ENCODE peak calls at places on chromosome 16, in five cellular contexts. U is right atrium auricular region, B is fibroblast of villous mesenchyme, R is left lung, V is cardiac muscle cell. C is an unnamed sample.

GRCh38 chr16:48321307-48322036 is 63.7 kb downstream of the SIAH1 start:
- DNase-seq in U (no peak), B (peak), R (no peak), V (peak), C (peak)

GRCh38 chr16:54647216-54647615 is 283.4 kb upstream of the IRX5 start:
- DNase-seq in U (no peak), B (no peak), R (no peak), V (no peak), C (no peak)

GRCh38 chr16:28984619-28985135 is at the start of gene LAT:
- DNase-seq in U (no peak), B (no peak), R (peak), V (no peak), C (no peak)

GRCh38 chr16:85750021-85750826 is 672 bp downstream of the C16orf74 start:
- DNase-seq in U (no peak), B (peak), R (peak), V (peak), C (peak)

GRCh38 chr16:9053006-9053601 is 38.3 kb upstream of the HAPSTR1 start:
- DNase-seq in U (peak), B (peak), R (no peak), V (peak), C (peak)

GRCh38 chr16:77551352-77551751 is 116.5 kb upstream of the ADAMTS18 start:
- DNase-seq in U (no peak), B (no peak), R (no peak), V (peak), C (peak)

GRCh38 chr16:77307764-77308561 is 108.8 kb downstream of the SYCE1L start:
- DNase-seq in U (no peak), B (peak), R (no peak), V (peak), C (peak)

GRCh38 chr16:6165330-6165984 is 1067.9 kb upstream of the EEF2KMT start:
- DNase-seq in U (no peak), B (no peak), R (no peak), V (no peak), C (no peak)

GRCh38 chr16:11624645-11625607 is 38.2 kb upstream of the LITAF start:
- DNase-seq in U (no peak), B (no peak), R (no peak), V (no peak), C (peak)

GRCh38 chr16:25006504-25007055 is 8.6 kb downstream of the ARHGAP17 start:
- DNase-seq in U (no peak), B (peak), R (no peak), V (peak), C (peak)

GRCh38 chr16:11561440-11561797 is 25.3 kb downstream of the LITAF start:
- DNase-seq in U (no peak), B (peak), R (no peak), V (no peak), C (no peak)

GRCh38 chr16:9061358-9061813 is 30.1 kb upstream of the HAPSTR1 start:
- DNase-seq in U (peak), B (peak), R (no peak), V (no peak), C (no peak)

DNA sequence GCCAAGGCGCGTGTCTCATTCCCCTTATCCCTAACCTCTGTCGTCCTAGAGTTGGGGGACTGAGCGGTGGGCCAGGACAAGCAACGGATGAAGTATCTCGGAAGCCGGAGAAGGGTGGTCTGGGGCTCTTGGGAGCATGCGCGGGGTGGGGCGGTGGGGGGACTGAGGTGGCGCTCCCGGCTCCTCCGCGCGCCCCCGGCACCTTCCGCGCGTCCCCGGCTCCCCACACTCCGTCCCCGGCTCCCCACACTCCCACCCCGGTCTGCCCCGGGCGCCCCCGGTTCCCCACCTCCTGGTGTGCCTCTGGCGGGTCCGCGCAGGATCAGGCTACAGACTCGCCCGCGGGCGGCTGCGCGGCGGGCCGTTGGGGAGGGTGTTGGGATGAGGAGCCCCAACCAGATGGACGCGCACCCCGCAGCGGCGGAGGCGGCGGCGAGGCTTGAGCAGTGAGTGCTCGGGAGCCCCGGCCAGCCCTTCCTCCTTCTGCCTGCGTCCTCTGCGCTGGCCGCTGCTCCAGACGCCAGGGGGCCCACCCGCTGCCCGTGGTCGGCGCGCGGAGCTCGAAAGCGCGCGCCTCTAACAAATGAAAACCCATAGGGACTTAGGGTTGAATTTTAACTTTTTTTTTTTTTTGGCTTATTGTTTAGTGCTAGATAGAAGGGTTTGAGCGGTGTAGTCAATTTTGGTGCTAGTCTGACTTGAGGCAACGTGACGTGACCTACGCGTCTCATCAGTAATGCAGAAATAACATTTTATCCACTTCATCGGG is 5.6 kb upstream of the CRYM start:
- DNase-seq in U (no peak), B (peak), R (peak), V (peak), C (no peak)
- TF ChIP-seq CTCF in U (peak), B (peak), R (no peak), V (peak), C (peak)

DNA sequence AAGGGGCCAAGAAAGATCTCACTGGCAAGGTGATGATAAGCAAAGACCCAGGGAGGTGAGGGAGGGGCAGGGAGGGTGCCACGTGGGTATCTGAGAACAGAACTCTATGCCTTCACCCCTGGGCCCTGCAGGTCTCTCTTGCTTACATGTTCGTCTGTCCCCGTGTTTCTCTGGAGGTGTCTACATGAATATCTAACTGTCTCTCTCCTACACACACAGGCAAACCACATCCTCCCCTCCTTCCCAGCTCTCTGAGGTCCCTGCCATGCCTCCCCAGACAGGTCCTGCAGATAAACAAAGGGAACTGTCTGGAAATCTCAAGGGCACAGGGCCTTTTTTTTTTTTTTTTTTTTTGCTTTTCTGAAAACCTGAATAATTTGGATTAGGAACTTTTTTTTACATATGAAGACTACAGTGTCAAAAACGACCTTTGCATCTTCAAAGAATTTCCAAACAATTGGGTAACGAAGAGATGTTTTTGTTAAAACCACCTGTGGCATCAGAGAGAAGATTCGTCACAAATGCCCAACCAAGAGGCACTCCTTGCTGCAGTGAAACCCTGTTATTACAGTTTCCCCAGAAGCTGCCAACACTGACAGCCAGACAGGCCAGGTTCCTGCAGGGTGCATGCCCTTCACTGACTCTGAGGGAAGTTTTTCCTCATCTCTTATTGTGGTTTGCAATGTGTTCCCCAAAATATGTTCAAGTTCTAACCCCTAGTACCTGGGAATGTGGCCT is 17.8 kb downstream of the PLLP start:
- DNase-seq in U (no peak), B (peak), R (no peak), V (peak), C (no peak)
- H3K4me3 ChIP-seq in U (no peak), B (no peak), R (no peak), V (no peak), C (no peak)

GRCh38 chr16:83199012-83199411 is 572.2 kb downstream of the CDH13 start:
- DNase-seq in U (peak), B (no peak), R (no peak), V (no peak), C (no peak)

GRCh38 chr16:83205896-83206295 is 579.1 kb downstream of the CDH13 start:
- DNase-seq in U (no peak), B (no peak), R (no peak), V (peak), C (peak)

DNA sequence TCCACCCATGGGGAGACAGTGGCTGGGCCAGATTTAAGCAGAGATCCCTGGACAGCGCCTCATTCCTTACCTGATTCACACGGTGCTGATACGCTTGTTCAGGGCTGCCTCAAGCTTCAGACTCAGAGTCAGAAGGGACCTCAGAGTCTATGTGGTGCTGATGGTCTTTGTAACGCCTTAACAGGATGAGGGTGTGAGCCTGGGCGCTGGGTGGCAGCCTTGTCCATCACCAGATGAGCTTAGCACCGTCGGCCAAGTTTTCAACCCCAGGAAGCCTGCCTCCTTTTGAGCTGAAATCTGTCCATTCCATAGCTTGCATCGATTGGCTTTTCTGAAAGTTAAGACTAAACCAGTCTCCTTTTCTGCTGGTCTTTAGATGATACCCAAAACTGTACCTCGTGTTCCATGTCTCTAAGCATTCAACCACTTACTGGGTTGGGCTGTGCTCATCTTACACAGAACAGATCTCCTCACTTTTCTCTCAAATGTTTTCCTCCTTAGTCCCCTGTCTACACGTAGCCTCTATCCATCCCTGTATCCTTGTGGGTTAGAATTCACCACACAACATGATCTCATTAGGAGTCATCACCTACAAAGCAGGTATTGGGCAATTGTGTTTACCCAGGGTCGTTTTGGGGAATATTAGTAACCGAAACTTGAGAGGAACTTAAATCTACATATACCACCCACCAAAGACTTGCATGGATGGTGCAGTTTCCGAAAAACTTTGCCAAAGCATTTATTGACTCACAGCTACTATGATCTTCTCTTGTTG is 573.4 kb downstream of the CDH13 start:
- DNase-seq in U (peak), B (no peak), R (no peak), V (peak), C (peak)
- TF ChIP-seq CTCF in U (peak), B (no peak), R (no peak), V (peak), C (peak)

GRCh38 chr16:4611337-4612023 is 3.2 kb downstream of the UBALD1 start:
- DNase-seq in U (no peak), B (peak), R (peak), V (peak), C (peak)

GRCh38 chr16:4613636-4614570 is 785 bp downstream of the UBALD1 start:
- DNase-seq in U (no peak), B (peak), R (peak), V (peak), C (peak)

GRCh38 chr16:4612977-4613635 is 1.6 kb downstream of the UBALD1 start:
- DNase-seq in U (no peak), B (no peak), R (no peak), V (peak), C (no peak)

GRCh38 chr16:4610011-4611005 is 4.4 kb downstream of the UBALD1 start:
- DNase-seq in U (no peak), B (no peak), R (no peak), V (no peak), C (no peak)

DNA sequence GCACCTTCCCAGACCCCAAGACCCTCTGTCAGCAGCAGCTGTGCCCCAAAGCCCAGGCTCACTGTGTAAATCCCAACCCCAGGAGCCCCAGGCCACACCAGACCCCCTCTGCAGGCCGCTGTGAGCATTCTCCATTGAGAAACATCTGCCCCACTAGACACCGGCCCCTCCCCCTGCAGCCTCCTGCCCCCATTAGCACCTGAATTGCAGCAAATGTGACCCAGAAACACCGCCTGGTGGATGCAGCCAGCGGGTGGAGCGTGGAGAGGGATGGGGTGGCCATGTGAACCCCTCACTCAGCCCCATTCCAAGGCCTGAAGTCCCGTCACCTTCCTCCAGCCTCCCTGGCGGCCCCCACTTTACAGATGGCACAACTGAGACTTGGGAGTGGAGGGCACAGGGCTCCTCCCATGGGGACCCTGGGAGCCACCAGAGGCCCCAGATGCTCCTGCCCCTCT is 2.2 kb downstream of the UBALD1 start:
- DNase-seq in U (no peak), B (no peak), R (no peak), V (peak), C (no peak)
- H3K4me3 ChIP-seq in U (no peak), B (peak), R (peak), V (no peak), C (peak)

DNA sequence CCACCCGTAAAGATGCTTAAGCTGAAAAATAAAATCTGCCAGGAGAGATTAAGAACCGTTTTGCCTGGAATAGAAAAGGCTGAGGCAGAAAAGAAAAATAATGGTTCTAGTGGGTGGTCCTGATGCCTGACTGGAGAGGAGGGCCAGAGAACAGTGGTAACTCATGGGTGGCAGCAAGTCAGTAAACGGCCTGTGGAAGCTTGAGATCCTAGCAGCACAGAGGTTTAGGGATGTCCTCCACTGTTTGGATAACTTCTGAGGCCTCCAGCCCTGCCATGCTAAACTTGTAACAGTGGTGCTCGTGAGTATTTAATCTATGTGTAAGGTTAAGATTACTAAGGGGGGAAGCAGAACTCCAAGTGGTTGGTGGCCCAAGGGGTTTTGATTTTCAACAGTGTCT is 21.2 kb upstream of the PHAF1 start:
- DNase-seq in U (no peak), B (no peak), R (no peak), V (no peak), C (no peak)
- TF ChIP-seq CTCF in U (no peak), B (no peak), R (no peak), V (no peak), C (no peak)

GRCh38 chr16:71348262-71349085 is 10.0 kb upstream of the CALB2 start:
- DNase-seq in U (peak), B (no peak), R (no peak), V (no peak), C (no peak)
- H3K4me3 ChIP-seq in U (no peak), B (no peak), R (no peak), V (no peak), C (no peak)

GRCh38 chr16:65121870-65122723 is at the start of gene CDH11:
- DNase-seq in U (no peak), B (peak), R (peak), V (peak), C (peak)
- TF ChIP-seq CTCF in U (peak), B (peak), R (peak), V (peak), C (peak)

C was measured in AG10803.